ENCODE peak calls at places on chromosome X, in ten cellular contexts. F is GM23248, J is IMR-90, P is neural progenitor cell, V is PC-9, X is K562, W is PC-3, D is mammary epithelial cell, I is HepG2, L is H9. G is an unnamed sample.

GRCh38 chrX:11422529-11422857 is 129.3 kb downstream of the AMELX start:
- DNase-seq in F (no peak), J (no peak), P (no peak), V (no peak), X (no peak), W (no peak), D (no peak), I (no peak), L (no peak), G (no peak)

GRCh38 chrX:24498181-24498580 is 33.1 kb downstream of the PDK3 start:
- DNase-seq in F (peak; percentile 2), J (no peak), P (peak; percentile 41), V (no peak), X (no peak), W (no peak), D (no peak), I (peak; percentile 1), L (no peak), G (no peak)

GRCh38 chrX:24498975-24499374 is 33.9 kb downstream of the PDK3 start:
- DNase-seq in F (peak; percentile 20), J (peak; percentile 11), P (no peak), V (peak; percentile 42), X (peak; percentile 10), W (peak; percentile 55), D (peak; percentile 25), I (no peak), L (no peak), G (peak; percentile 7)

GRCh38 chrX:373641-374471 is 12.9 kb downstream of the PPP2R3B start:
- DNase-seq in F (peak; percentile 55), J (peak; percentile 27), P (peak; percentile 88), V (no peak), X (no peak), W (no peak), D (peak; percentile 49), I (peak; percentile 27), L (peak; percentile 59), G (peak; percentile 42)

GRCh38 chrX:116272881-116273280 is 102.3 kb downstream of the AGTR2 start:
- DNase-seq in F (peak; percentile 9), J (no peak), P (no peak), V (peak; percentile 42), X (no peak), W (peak; percentile 51), D (peak; percentile 61), I (no peak), L (no peak), G (no peak)

GRCh38 chrX:45157647-45158046 is 43.0 kb downstream of the DIPK2B start:
- DNase-seq in F (no peak), J (no peak), P (no peak), V (no peak), X (no peak), W (no peak), D (no peak), I (no peak), L (no peak), G (no peak)

GRCh38 chrX:110420771-110421498 is 62.3 kb downstream of the RTL9 start:
- DNase-seq in F (peak; percentile 34), J (peak; percentile 34), P (no peak), V (peak; percentile 51), X (no peak), W (peak; percentile 55), D (no peak), I (no peak), L (no peak), G (no peak)

GRCh38 chrX:85851418-85851817 is 195.9 kb downstream of the CHM start:
- DNase-seq in F (peak; percentile 19), J (peak; percentile 3), P (peak; percentile 23), V (no peak), X (no peak), W (peak; percentile 57), D (peak; percentile 11), I (peak; percentile 14), L (peak; percentile 41), G (peak; percentile 2)

GRCh38 chrX:128020701-128021100 is 31.5 kb downstream of the ACTRT1 start:
- DNase-seq in F (no peak), J (peak; percentile 1), P (no peak), V (peak; percentile 98), X (no peak), W (peak; percentile 90), D (peak; percentile 80), I (peak; percentile 2), L (no peak), G (peak; percentile 29)

GRCh38 chrX:8808661-8809060 is 7.5 kb upstream of the FAM9A start:
- DNase-seq in F (no peak), J (no peak), P (no peak), V (no peak), X (no peak), W (no peak), D (no peak), I (no peak), L (no peak), G (no peak)

DNA sequence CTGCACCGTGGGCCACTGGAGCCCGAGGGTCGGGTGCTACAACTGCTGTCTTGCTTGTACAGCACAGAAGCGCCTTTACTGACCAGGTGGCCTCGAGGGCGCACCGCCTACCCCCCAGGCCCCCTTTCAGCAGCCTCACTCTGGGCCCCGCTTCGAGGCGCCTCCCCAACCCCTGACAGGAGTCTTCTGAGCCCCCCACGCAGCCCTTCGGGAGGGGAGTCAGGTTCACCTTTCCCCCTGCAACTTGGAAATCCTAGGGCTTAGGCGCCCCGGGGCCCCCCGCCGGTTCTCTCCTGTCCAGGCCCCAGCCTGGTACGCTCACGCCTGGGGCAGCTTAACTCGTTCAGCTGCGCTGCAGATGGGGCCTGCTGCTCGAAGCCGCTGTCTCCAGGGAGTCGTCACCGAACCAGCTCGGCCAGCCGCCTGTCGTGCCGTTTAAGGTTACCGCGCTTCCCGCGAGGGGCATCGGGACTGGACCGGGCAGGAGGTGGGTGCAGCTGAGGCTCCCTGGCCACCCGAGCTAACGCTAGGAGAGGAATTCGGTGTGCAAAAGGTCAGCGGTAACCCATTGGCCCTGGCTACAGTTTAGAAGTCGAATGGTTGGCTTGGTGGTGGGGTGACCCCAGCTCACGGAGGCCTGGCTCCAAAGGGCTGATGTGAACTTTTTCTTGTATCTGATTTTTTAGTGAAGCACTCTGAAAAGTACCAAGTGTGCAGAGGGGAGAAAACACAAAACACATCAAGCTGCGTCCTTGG is 58.9 kb upstream of the BCOR start:
- DNase-seq in F (no peak), J (no peak), P (peak; percentile 76), V (no peak), X (no peak), W (no peak), D (no peak), I (no peak), L (peak; percentile 75), G (peak; percentile 17)
- H3K27ac ChIP-seq in F (no peak overlapping the region), J (no peak overlapping the region), P (no peak overlapping the region), V (no peak overlapping the region), X (no peak overlapping the region), W (no peak overlapping the region), D (no peak overlapping the region), I (peak overlapping the region; percentile 95), L (peak overlapping the region; percentile 77), G (no peak overlapping the region)

DNA sequence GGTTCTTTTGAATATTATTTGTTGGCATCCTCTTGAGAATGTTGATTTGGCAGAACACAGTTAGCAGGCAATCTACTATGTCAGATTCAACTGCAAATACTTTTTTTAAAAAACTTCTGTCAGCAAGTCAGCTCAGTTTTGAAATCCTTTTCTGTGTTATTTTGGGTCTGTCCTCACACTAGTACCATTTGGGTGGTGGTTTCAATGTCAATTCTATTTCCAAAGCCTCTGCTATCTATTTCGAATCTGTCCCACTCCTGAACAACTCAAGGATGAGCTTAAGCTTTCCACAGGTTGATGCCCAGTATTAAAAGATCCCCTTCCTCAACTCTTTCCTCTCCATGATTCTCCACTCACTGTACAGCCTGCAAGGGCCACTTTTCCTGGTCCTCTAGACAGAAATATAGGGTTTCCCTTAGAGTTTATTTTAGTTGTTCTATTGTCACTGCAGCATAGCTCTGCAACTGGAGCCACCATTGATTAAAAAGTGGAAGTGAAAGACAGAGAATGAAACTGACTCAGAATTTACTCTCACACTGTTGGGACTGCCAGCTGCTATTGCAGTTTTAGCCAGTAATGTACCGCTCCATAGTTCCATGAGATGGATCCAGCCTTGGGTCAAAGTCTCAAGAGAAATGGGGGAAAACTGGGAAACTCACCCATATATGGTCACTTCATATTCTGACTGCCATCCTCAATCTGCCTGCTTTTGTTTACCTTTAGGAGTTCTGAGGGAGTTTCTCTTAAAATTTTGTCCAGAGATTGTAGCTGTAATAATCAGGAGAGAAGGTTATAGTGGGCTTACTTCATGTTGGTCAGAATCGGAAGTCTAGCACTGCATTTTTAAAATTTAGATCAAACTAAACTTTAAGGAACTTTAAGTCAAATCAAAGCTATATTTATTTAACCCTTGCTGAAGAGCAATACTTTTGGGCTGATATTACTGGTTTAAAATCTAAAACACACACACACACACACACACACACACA is 14.6 kb downstream of the HDX start:
- DNase-seq in F (no peak), J (no peak), P (no peak), V (no peak), X (no peak), W (no peak), D (no peak), I (no peak), L (no peak), G (no peak)
- H2AFZ ChIP-seq in F (no peak overlapping the region), J (no peak overlapping the region), P (no peak overlapping the region), V (no peak overlapping the region), X (no peak overlapping the region), W (no peak overlapping the region), D (no peak overlapping the region), I (no peak overlapping the region), L (no peak overlapping the region), G (no peak overlapping the region)

GRCh38 chrX:57905141-57905540 is 5.1 kb downstream of the ZXDA start:
- DNase-seq in F (peak; percentile 27), J (peak; percentile 10), P (no peak), V (no peak), X (no peak), W (no peak), D (no peak), I (no peak), L (no peak), G (no peak)

GRCh38 chrX:57902633-57903032 is 7.6 kb downstream of the ZXDA start:
- DNase-seq in F (no peak), J (no peak), P (no peak), V (no peak), X (no peak), W (no peak), D (no peak), I (no peak), L (no peak), G (no peak)

GRCh38 chrX:57906790-57907189 is 3.5 kb downstream of the ZXDA start:
- DNase-seq in F (peak; percentile 73), J (peak; percentile 61), P (no peak), V (no peak), X (no peak), W (no peak), D (peak; percentile 24), I (no peak), L (no peak), G (no peak)

GRCh38 chrX:57900961-57901360 is 9.3 kb downstream of the ZXDA start:
- DNase-seq in F (peak; percentile 69), J (peak; percentile 21), P (no peak), V (no peak), X (no peak), W (peak; percentile 27), D (no peak), I (no peak), L (no peak), G (no peak)

GRCh38 chrX:57904481-57904880 is 5.8 kb downstream of the ZXDA start:
- DNase-seq in F (no peak), J (no peak), P (no peak), V (no peak), X (no peak), W (no peak), D (no peak), I (no peak), L (no peak), G (no peak)
- H3K27ac ChIP-seq in F (no peak overlapping the region), J (no peak overlapping the region), P (no peak overlapping the region), V (no peak overlapping the region), X (no peak overlapping the region), W (no peak overlapping the region), D (no peak overlapping the region), I (no peak overlapping the region), L (no peak overlapping the region), G (no peak overlapping the region)

GRCh38 chrX:15059488-15059887 is 186.3 kb downstream of the MOSPD2 start:
- DNase-seq in F (peak; percentile 14), J (no peak), P (no peak), V (no peak), X (no peak), W (peak; percentile 7), D (no peak), I (no peak), L (no peak), G (peak; percentile 0)
- H2AFZ ChIP-seq in F (no peak overlapping the region), J (no peak overlapping the region), P (no peak overlapping the region), V (no peak overlapping the region), X (no peak overlapping the region), W (no peak overlapping the region), D (no peak overlapping the region), I (no peak overlapping the region), L (no peak overlapping the region), G (no peak overlapping the region)